ENCODE peak calls at places on chromosomes 16 and 17, in seven cellular contexts. J is A549, C is SK-N-SH, H is K562, X is HepG2, L is H1, O is GM12878. I is an unnamed sample.

GRCh38 chr16:30382398-30383015 is at the start of gene SEPTIN1:
- DNase-seq in J (no peak), C (no peak), H (no peak), X (no peak), L (no peak), O (peak), I (no peak)

GRCh38 chr17:37605081-37605480 is 4.1 kb downstream of the SYNRG start:
- DNase-seq in J (no peak), C (no peak), H (no peak), X (no peak), L (no peak), O (no peak), I (no peak)

GRCh38 chr16:46743232-46743719 is 4.9 kb downstream of the MYLK3 start:
- DNase-seq in J (no peak), C (peak), H (peak), X (peak), L (no peak), O (no peak), I (no peak)

GRCh38 chr16:66399930-66400329 is 27.2 kb upstream of the BEAN1 start:
- DNase-seq in J (no peak), C (peak), H (no peak), X (no peak), L (no peak), O (no peak), I (no peak)

GRCh38 chr17:40854175-40854814 is 12.7 kb downstream of the KRT12 start:
- DNase-seq in J (peak), C (no peak), H (peak), X (peak), L (no peak), O (no peak), I (no peak)

GRCh38 chr16:57648590-57649442 is 19.3 kb upstream of the ADGRG3 start:
- DNase-seq in J (peak), C (peak), H (peak), X (peak), L (peak), O (peak), I (peak)

GRCh38 chr17:40431231-40431602 is 12.0 kb upstream of the IGFBP4 start:
- DNase-seq in J (no peak), C (no peak), H (no peak), X (no peak), L (no peak), O (no peak), I (no peak)

GRCh38 chr16:61083711-61084110 is 952.5 kb downstream of the CDH8 start:
- DNase-seq in J (no peak), C (no peak), H (no peak), X (no peak), L (no peak), O (no peak), I (no peak)

GRCh38 chr16:85123891-85124635 is 11.8 kb upstream of the CIBAR2 start:
- DNase-seq in J (no peak), C (no peak), H (no peak), X (no peak), L (peak), O (no peak), I (peak)

DNA sequence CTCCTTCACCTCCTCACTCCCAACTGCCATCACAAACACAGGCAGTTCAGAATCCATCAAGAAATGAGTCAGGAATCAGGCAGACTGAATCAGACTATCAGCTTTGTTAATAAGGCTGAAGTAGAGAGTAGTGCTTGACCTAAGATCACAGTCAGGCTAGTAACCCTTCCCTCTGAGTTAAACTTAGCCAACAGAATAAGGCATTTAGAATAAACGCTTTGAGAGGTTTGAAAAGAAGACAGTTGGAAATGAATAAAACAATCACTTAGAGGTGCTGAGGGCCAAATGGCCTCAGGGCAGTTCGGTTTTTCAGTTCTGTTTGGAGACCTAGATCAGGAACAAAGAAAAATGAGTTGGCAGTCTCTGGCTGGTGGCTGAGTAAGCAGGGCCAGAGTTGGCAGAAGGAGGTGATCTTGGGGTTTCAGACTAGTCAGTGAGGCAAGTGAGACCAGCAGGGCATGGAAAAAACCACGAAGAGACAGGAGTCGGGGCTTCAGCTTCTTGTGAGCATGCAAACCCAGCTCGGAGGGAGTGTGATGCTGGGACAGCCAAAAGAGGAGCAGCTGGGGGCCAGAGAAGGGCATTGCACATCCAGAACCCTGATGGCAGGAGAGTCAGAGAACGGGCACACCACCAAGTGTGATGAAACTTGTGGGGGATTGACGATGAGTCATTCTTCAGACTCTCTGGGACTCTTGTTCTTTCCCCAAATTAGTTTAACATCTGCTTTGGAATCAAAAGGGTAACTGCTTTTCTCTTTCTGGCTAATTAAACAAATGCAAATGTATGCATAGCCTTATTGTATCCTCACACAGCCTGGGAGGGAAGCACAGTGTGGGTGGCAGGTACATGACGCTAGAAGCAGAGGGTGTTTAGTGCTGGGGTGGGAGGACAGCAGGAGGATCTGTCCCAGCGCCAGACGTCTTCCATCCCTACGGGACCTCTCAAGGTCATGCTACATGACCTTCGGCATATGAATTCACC is 54.8 kb downstream of the SPECC1 start:
- DNase-seq in J (peak), C (no peak), H (no peak), X (no peak), L (no peak), O (peak), I (no peak)
- TF ChIP-seq MAX in J (peak), C (no peak), H (no peak), X (no peak), L (no peak), O (no peak), I (no peak)

GRCh38 chr17:65005858-65006257 is 50.7 kb downstream of the GNA13 start:
- DNase-seq in J (no peak), C (no peak), H (no peak), X (no peak), L (no peak), O (no peak), I (no peak)
- TF ChIP-seq USF2 in J (no peak), C (no peak), H (no peak), X (no peak), L (no peak), O (no peak), I (no peak)

GRCh38 chr16:1667916-1668315 is 10.2 kb upstream of the JPT2 start:
- DNase-seq in J (no peak), C (no peak), H (no peak), X (no peak), L (no peak), O (no peak), I (no peak)

GRCh38 chr16:1665829-1666228 is 12.2 kb upstream of the JPT2 start:
- DNase-seq in J (no peak), C (no peak), H (no peak), X (no peak), L (no peak), O (no peak), I (no peak)

GRCh38 chr16:1667271-1667670 is 10.8 kb upstream of the JPT2 start:
- DNase-seq in J (no peak), C (no peak), H (no peak), X (no peak), L (no peak), O (no peak), I (no peak)

GRCh38 chr16:1668612-1669319 is 9.3 kb upstream of the JPT2 start:
- DNase-seq in J (no peak), C (no peak), H (no peak), X (no peak), L (no peak), O (no peak), I (no peak)

DNA sequence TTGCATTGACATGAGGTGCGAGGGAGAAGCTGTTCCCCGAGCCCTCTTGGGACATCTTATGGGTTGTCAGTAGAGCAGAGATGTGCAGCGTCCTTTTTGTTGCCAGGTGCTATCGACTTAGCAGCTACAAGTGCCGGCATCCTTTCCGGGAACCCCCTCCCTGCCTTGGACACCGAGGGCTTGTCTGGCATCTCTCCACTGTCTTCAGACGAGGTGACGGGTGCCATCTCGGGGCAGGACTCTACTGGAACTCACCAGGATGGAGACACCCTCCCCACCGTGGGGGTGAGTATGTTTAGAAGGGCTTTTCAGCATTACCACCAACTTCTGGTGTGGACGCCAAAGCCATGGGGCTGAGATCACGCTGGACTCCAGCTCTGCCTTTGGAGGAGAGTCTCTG is 11.8 kb upstream of the JPT2 start:
- DNase-seq in J (no peak), C (no peak), H (no peak), X (no peak), L (no peak), O (no peak), I (no peak)
- TF ChIP-seq MAX in J (no peak), C (no peak), H (no peak), X (no peak), L (no peak), O (no peak), I (no peak)

GRCh38 chr17:6894206-6894528 is 62.6 kb upstream of the TEKT1 start:
- DNase-seq in J (no peak), C (no peak), H (no peak), X (no peak), L (peak), O (no peak), I (peak)
- TF ChIP-seq USF2 in J (no peak), C (no peak), H (no peak), X (no peak), L (no peak), O (no peak), I (no peak)

GRCh38 chr17:74513987-74514631 is 17.2 kb downstream of the CD300LB start:
- DNase-seq in J (peak), C (no peak), H (peak), X (peak), L (no peak), O (peak), I (no peak)
- TF ChIP-seq MAX in J (no peak), C (no peak), H (peak), X (no peak), L (peak), O (no peak), I (no peak)

I was measured in WTC11.